ENCODE peak calls at places on chromosomes 11 and 22, in four cellular contexts. One of them, this sample, is unnamed.

GRCh38 chr11:124938206-124938765 is 2.4 kb upstream of the HEPACAM start:
- DNase-seq in stomach: no peak
- DNase-seq in vagina: no peak
- DNase-seq in HL-60: no peak
- DNase-seq in this sample: no peak

GRCh38 chr11:119777940-119778339 is 48.9 kb upstream of the NECTIN1 start:
- DNase-seq in HL-60: no peak
- DNase-seq in vagina: no peak
- DNase-seq in stomach: no peak
- DNase-seq in this sample: no peak

GRCh38 chr22:46728470-46728869 is 9.6 kb downstream of the CERK start:
- DNase-seq in vagina: no peak
- DNase-seq in stomach: no peak
- DNase-seq in HL-60: no peak
- DNase-seq in this sample: no peak

GRCh38 chr11:34416746-34417145 is 22.0 kb upstream of the CAT start:
- DNase-seq in vagina: no peak
- DNase-seq in stomach: no peak
- DNase-seq in HL-60: peak; percentile 82
- DNase-seq in this sample: no peak

GRCh38 chr11:125083312-125084056 is 20.4 kb downstream of the SLC37A2 start:
- DNase-seq in vagina: peak; percentile 72
- DNase-seq in stomach: no peak
- DNase-seq in HL-60: no peak
- DNase-seq in this sample: no peak

GRCh38 chr11:120205596-120206161 is 5.2 kb upstream of the OAF start:
- DNase-seq in stomach: no peak
- DNase-seq in HL-60: no peak
- DNase-seq in vagina: no peak
- DNase-seq in this sample: no peak

GRCh38 chr11:16787035-16787744 is 48.7 kb downstream of the C11orf58 start:
- DNase-seq in HL-60: no peak
- DNase-seq in stomach: no peak
- DNase-seq in vagina: no peak
- DNase-seq in this sample: no peak

GRCh38 chr22:49979587-49980264 is 19.2 kb downstream of the PIM3 start:
- DNase-seq in vagina: no peak
- DNase-seq in HL-60: peak; percentile 50
- DNase-seq in stomach: peak; percentile 70
- DNase-seq in this sample: peak; percentile 53

GRCh38 chr11:69409812-69410645 is 71.4 kb upstream of the LINC01488 start:
- DNase-seq in stomach: no peak
- DNase-seq in HL-60: no peak
- DNase-seq in vagina: no peak
- DNase-seq in this sample: no peak

GRCh38 chr11:43835104-43835503 is 45.5 kb upstream of the ALKBH3 start:
- DNase-seq in vagina: no peak
- DNase-seq in stomach: peak; percentile 45
- DNase-seq in HL-60: no peak
- DNase-seq in this sample: no peak

GRCh38 chr11:57434640-57435546 is 8.0 kb upstream of the SLC43A3 start:
- DNase-seq in HL-60: peak; percentile 72
- DNase-seq in stomach: no peak
- DNase-seq in vagina: no peak
- DNase-seq in this sample: no peak

GRCh38 chr11:5043385-5043784 is 2.9 kb upstream of the OR52J3 start:
- DNase-seq in HL-60: no peak
- DNase-seq in stomach: no peak
- DNase-seq in vagina: no peak
- DNase-seq in this sample: no peak

GRCh38 chr11:126405906-126406305 is 50.4 kb downstream of the ST3GAL4 start:
- DNase-seq in stomach: no peak
- DNase-seq in HL-60: no peak
- DNase-seq in vagina: no peak
- DNase-seq in this sample: peak; percentile 73

GRCh38 chr11:75196426-75196825 is 44.1 kb upstream of the TPBGL start:
- DNase-seq in HL-60: no peak
- DNase-seq in stomach: no peak
- DNase-seq in vagina: no peak
- DNase-seq in this sample: no peak

GRCh38 chr11:66906077-66906929 is 49.4 kb downstream of the LRFN4 start:
- DNase-seq in vagina: no peak
- DNase-seq in stomach: peak; percentile 78
- DNase-seq in HL-60: no peak
- DNase-seq in this sample: no peak

GRCh38 chr11:73956876-73957653 is 6.2 kb downstream of the DNAJB13 start:
- DNase-seq in HL-60: no peak
- DNase-seq in stomach: no peak
- DNase-seq in vagina: no peak
- DNase-seq in this sample: no peak

GRCh38 chr11:111814567-111814966 is 48.4 kb upstream of the PPP2R1B start:
- DNase-seq in vagina: no peak
- DNase-seq in stomach: no peak
- DNase-seq in HL-60: no peak
- DNase-seq in this sample: no peak

GRCh38 chr22:34324763-34325162 is 404.5 kb upstream of the LARGE1 start:
- DNase-seq in HL-60: no peak
- DNase-seq in stomach: no peak
- DNase-seq in vagina: no peak
- DNase-seq in this sample: no peak

GRCh38 chr11:107102692-107103463 is 84.6 kb upstream of the GUCY1A2 start:
- DNase-seq in vagina: no peak
- DNase-seq in stomach: no peak
- DNase-seq in HL-60: no peak
- DNase-seq in this sample: no peak

GRCh38 chr11:26231252-26231661 is 100.7 kb upstream of the ANO3 start:
- DNase-seq in stomach: no peak
- DNase-seq in HL-60: no peak
- DNase-seq in vagina: no peak
- DNase-seq in this sample: no peak

GRCh38 chr22:38032681-38033521 is 24.3 kb upstream of the PICK1 start:
- DNase-seq in HL-60: peak; percentile 56
- DNase-seq in stomach: no peak
- DNase-seq in vagina: peak; percentile 91
- DNase-seq in this sample: no peak
- TF ChIP-seq POLR2AphosphoS5 in HL-60: no peak
- TF ChIP-seq POLR2AphosphoS5 in stomach: no peak
- TF ChIP-seq POLR2AphosphoS5 in vagina: peak; percentile 62
- TF ChIP-seq POLR2AphosphoS5 in this sample: no peak

GRCh38 chr11:56394381-56394780 is 18.1 kb upstream of the OR5AL1 start:
- DNase-seq in HL-60: no peak
- DNase-seq in vagina: no peak
- DNase-seq in stomach: no peak
- DNase-seq in this sample: no peak

GRCh38 chr11:56396047-56396446 is 16.4 kb upstream of the OR5AL1 start:
- DNase-seq in stomach: no peak
- DNase-seq in HL-60: no peak
- DNase-seq in vagina: no peak
- DNase-seq in this sample: no peak
- TF ChIP-seq CTCF in stomach: no peak
- TF ChIP-seq CTCF in HL-60: no peak
- TF ChIP-seq CTCF in vagina: no peak
- TF ChIP-seq CTCF in this sample: no peak

DNA sequence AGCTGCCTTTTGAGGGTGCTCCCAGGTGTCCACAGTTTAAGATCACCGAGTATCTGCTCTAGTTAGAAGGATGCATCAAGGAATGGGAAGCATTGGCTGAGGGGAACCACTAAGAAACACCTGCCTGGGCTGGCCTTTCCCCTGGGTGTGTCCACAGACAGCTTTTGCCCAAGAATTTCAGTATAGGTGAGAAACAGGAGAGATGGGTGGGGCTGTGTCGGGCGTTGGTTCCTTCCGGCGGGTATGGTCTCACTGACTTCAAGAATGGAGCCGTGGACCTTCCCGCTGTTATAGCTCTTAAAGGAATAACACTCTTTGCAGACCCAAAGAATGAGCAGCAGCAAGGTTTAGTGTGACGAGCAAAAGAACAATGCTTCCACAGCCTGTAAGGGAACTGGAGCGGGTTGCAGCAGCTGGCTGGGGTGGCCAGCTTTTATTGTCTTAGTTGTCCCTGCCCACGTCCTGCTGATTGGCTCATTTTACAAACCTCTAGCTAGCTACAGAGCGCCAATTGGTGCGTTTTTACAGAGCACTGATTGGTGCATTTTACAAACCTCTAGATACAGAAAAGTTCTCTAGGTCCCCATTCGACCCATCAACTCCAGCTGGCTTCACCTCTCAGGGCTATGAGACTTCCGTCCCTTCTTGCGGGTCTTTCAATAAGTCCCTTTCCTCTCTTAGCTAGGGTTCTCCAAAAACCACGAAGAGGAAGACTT is 2.4 kb downstream of the FADS1 start:
- DNase-seq in HL-60: no peak
- DNase-seq in stomach: no peak
- DNase-seq in vagina: no peak
- DNase-seq in this sample: peak; percentile 34
- TF ChIP-seq POLR2AphosphoS5 in HL-60: no peak
- TF ChIP-seq POLR2AphosphoS5 in stomach: no peak
- TF ChIP-seq POLR2AphosphoS5 in vagina: no peak
- TF ChIP-seq POLR2AphosphoS5 in this sample: no peak

DNA sequence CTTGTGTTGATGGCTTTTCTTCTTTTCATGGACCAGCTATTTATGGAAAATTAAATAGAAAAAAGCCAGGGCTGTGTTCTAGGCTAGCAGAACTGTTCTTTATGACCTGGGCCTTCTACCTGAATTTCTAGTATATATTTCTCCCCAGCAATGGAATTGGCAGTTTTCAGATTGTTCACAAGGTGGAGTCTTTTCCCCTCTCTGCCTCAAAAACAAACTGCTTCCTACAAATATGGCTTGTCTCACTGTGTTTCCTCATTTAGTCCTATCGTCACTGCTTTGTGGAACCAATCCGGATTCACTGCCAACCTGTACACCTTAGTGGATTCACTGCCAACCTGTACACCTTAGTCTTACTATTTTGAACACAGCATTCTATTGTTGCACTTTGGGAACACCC is 5.0 kb upstream of the APOL5 start:
- DNase-seq in stomach: no peak
- DNase-seq in vagina: no peak
- DNase-seq in HL-60: no peak
- DNase-seq in this sample: no peak
- TF ChIP-seq CTCF in stomach: no peak
- TF ChIP-seq CTCF in vagina: no peak
- TF ChIP-seq CTCF in HL-60: no peak
- TF ChIP-seq CTCF in this sample: no peak

DNA sequence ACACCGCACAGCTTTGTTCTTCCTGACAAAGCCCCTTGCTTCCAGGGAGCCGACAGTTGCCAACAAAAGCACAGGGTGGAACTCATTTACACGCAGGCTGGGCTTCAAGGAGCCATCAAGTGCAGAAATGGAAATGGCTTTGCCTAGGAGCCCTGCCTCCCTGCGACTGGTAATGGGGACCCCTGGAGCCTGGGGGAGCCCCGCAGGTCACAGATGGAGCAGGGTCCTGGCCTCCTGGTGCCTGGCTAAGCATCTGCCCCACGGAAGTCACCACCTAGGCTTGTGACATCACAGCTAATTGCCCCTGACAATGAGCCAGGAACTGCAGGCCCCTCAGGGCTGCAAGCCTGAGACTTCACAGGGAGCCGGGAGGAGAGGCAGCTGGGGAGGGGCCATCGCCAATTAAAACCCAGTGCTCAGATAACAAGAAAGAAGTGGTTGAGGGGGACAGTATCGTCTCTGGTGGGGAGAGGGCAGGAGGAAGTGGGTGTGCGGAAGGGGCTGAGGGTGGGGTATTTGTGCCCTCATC is 66.8 kb downstream of the NFAM1 start:
- DNase-seq in stomach: no peak
- DNase-seq in HL-60: no peak
- DNase-seq in vagina: no peak
- DNase-seq in this sample: no peak
- TF ChIP-seq POLR2AphosphoS5 in stomach: no peak
- TF ChIP-seq POLR2AphosphoS5 in HL-60: no peak
- TF ChIP-seq POLR2AphosphoS5 in vagina: peak; percentile 27
- TF ChIP-seq POLR2AphosphoS5 in this sample: no peak

GRCh38 chr11:77115181-77115611 is 12.6 kb downstream of the OMP start:
- DNase-seq in stomach: no peak
- DNase-seq in HL-60: no peak
- DNase-seq in vagina: no peak
- DNase-seq in this sample: no peak
- TF ChIP-seq CTCF in stomach: no peak
- TF ChIP-seq CTCF in HL-60: peak; percentile 2
- TF ChIP-seq CTCF in vagina: no peak
- TF ChIP-seq CTCF in this sample: no peak